ENCODE peak calls at places on chromosomes 6 and 20, in nine cellular contexts. One of them, this sample, is unnamed.
A peak's percentile ranks its signal among the peaks of the same experiment; 100 is the strongest.

GRCh38 chr6:4603856-4604369 is 172.3 kb upstream of the CDYL start:
- DNase-seq in SJSA1: no peak
- DNase-seq in heart right ventricle: no peak
- DNase-seq in upper lobe of right lung: no peak
- DNase-seq in tibial nerve: no peak
- DNase-seq in PC-3: no peak
- DNase-seq in HCT116: no peak
- DNase-seq in brain microvascular endothelial cell: no peak
- DNase-seq in vagina: no peak
- DNase-seq in this sample: no peak

GRCh38 chr20:2249935-2250334 is 45.9 kb upstream of the TGM3 start:
- DNase-seq in vagina: no peak
- DNase-seq in SJSA1: no peak
- DNase-seq in PC-3: no peak
- DNase-seq in heart right ventricle: no peak
- DNase-seq in HCT116: no peak
- DNase-seq in brain microvascular endothelial cell: no peak
- DNase-seq in upper lobe of right lung: no peak
- DNase-seq in tibial nerve: no peak
- DNase-seq in this sample: no peak

GRCh38 chr20:568865-569415 is 25.4 kb upstream of the CSNK2A1 start:
- DNase-seq in tibial nerve: no peak
- DNase-seq in heart right ventricle: no peak
- DNase-seq in brain microvascular endothelial cell: no peak
- DNase-seq in upper lobe of right lung: no peak
- DNase-seq in PC-3: no peak
- DNase-seq in HCT116: no peak
- DNase-seq in vagina: no peak
- DNase-seq in SJSA1: no peak
- DNase-seq in this sample: no peak

GRCh38 chr6:108359901-108360882 is 65.3 kb downstream of the AFG1L start:
- DNase-seq in upper lobe of right lung: no peak
- DNase-seq in tibial nerve: no peak
- DNase-seq in heart right ventricle: no peak
- DNase-seq in SJSA1: no peak
- DNase-seq in PC-3: no peak
- DNase-seq in vagina: no peak
- DNase-seq in brain microvascular endothelial cell: no peak
- DNase-seq in HCT116: no peak
- DNase-seq in this sample: no peak

GRCh38 chr20:44407402-44408184 is 52.1 kb downstream of the HNF4A start:
- DNase-seq in vagina: no peak
- DNase-seq in upper lobe of right lung: no peak
- DNase-seq in PC-3: peak; percentile 96
- DNase-seq in SJSA1: peak; percentile 22
- DNase-seq in HCT116: peak; percentile 80
- DNase-seq in tibial nerve: no peak
- DNase-seq in brain microvascular endothelial cell: peak; percentile 54
- DNase-seq in heart right ventricle: no peak
- DNase-seq in this sample: no peak

GRCh38 chr6:144007779-144008500 is at the start of gene PLAGL1:
- DNase-seq in heart right ventricle: peak; percentile 77
- DNase-seq in brain microvascular endothelial cell: peak; percentile 31
- DNase-seq in PC-3: peak; percentile 70
- DNase-seq in HCT116: peak; percentile 38
- DNase-seq in vagina: no peak
- DNase-seq in tibial nerve: peak; percentile 51
- DNase-seq in SJSA1: peak; percentile 52
- DNase-seq in upper lobe of right lung: peak; percentile 84
- DNase-seq in this sample: no peak

GRCh38 chr6:42103753-42104094 is 38.7 kb downstream of the C6orf132 start:
- DNase-seq in heart right ventricle: no peak
- DNase-seq in vagina: no peak
- DNase-seq in PC-3: no peak
- DNase-seq in HCT116: no peak
- DNase-seq in tibial nerve: no peak
- DNase-seq in brain microvascular endothelial cell: no peak
- DNase-seq in upper lobe of right lung: no peak
- DNase-seq in SJSA1: no peak
- DNase-seq in this sample: no peak

GRCh38 chr6:10800810-10801209 is 37.5 kb downstream of the MAK start:
- DNase-seq in vagina: no peak
- DNase-seq in heart right ventricle: no peak
- DNase-seq in brain microvascular endothelial cell: peak; percentile 43
- DNase-seq in PC-3: peak; percentile 74
- DNase-seq in tibial nerve: no peak
- DNase-seq in upper lobe of right lung: no peak
- DNase-seq in HCT116: peak; percentile 4
- DNase-seq in SJSA1: peak; percentile 47
- DNase-seq in this sample: no peak

GRCh38 chr6:138241893-138242292 is 23.6 kb upstream of the PBOV1 start:
- DNase-seq in vagina: no peak
- DNase-seq in PC-3: no peak
- DNase-seq in HCT116: no peak
- DNase-seq in tibial nerve: no peak
- DNase-seq in brain microvascular endothelial cell: no peak
- DNase-seq in upper lobe of right lung: no peak
- DNase-seq in SJSA1: no peak
- DNase-seq in heart right ventricle: no peak
- DNase-seq in this sample: no peak

GRCh38 chr6:157274471-157275226 is 48.7 kb downstream of the TMEM242 start:
- DNase-seq in tibial nerve: peak; percentile 55
- DNase-seq in SJSA1: peak; percentile 86
- DNase-seq in upper lobe of right lung: peak; percentile 89
- DNase-seq in vagina: no peak
- DNase-seq in PC-3: peak; percentile 78
- DNase-seq in HCT116: peak; percentile 31
- DNase-seq in heart right ventricle: peak; percentile 80
- DNase-seq in brain microvascular endothelial cell: peak; percentile 18
- DNase-seq in this sample: peak; percentile 50

GRCh38 chr6:81553246-81553645 is 199.2 kb downstream of the TENT5A start:
- DNase-seq in heart right ventricle: no peak
- DNase-seq in upper lobe of right lung: no peak
- DNase-seq in tibial nerve: no peak
- DNase-seq in vagina: no peak
- DNase-seq in brain microvascular endothelial cell: peak; percentile 33
- DNase-seq in SJSA1: no peak
- DNase-seq in HCT116: no peak
- DNase-seq in PC-3: peak; percentile 8
- DNase-seq in this sample: no peak

GRCh38 chr6:122494665-122495272 is 23.2 kb upstream of the SERINC1 start:
- DNase-seq in PC-3: peak; percentile 72
- DNase-seq in HCT116: no peak
- DNase-seq in brain microvascular endothelial cell: no peak
- DNase-seq in SJSA1: no peak
- DNase-seq in heart right ventricle: no peak
- DNase-seq in vagina: no peak
- DNase-seq in tibial nerve: no peak
- DNase-seq in upper lobe of right lung: no peak
- DNase-seq in this sample: no peak

GRCh38 chr6:37699138-37699766 is 1.6 kb upstream of the MDGA1 start:
- DNase-seq in tibial nerve: no peak
- DNase-seq in HCT116: peak; percentile 48
- DNase-seq in heart right ventricle: no peak
- DNase-seq in PC-3: no peak
- DNase-seq in vagina: no peak
- DNase-seq in brain microvascular endothelial cell: no peak
- DNase-seq in upper lobe of right lung: no peak
- DNase-seq in SJSA1: no peak
- DNase-seq in this sample: no peak
- H3K27me3 ChIP-seq in tibial nerve: no peaks in the 10 kb centered on the region
- H3K27me3 ChIP-seq in HCT116: no peaks in the 10 kb centered on the region
- H3K27me3 ChIP-seq in heart right ventricle: peaks cover 7% of the 10 kb centered on the region
- H3K27me3 ChIP-seq in PC-3: peaks cover 17% of the 10 kb centered on the region
- H3K27me3 ChIP-seq in vagina: no peaks in the 10 kb centered on the region
- H3K27me3 ChIP-seq in brain microvascular endothelial cell: peaks cover 18% of the 10 kb centered on the region
- H3K27me3 ChIP-seq in upper lobe of right lung: peaks cover 32% of the 10 kb centered on the region
- H3K27me3 ChIP-seq in SJSA1: peaks cover 29% of the 10 kb centered on the region
- H3K27me3 ChIP-seq in this sample: peaks cover 60% of the 10 kb centered on the region

GRCh38 chr6:23272536-23272935 is 703.2 kb downstream of the HDGFL1 start:
- DNase-seq in HCT116: no peak
- DNase-seq in SJSA1: no peak
- DNase-seq in brain microvascular endothelial cell: no peak
- DNase-seq in PC-3: peak; percentile 2
- DNase-seq in tibial nerve: no peak
- DNase-seq in vagina: no peak
- DNase-seq in upper lobe of right lung: no peak
- DNase-seq in heart right ventricle: no peak
- DNase-seq in this sample: no peak
- H3K27me3 ChIP-seq in HCT116: no peaks in the 10 kb centered on the region
- H3K27me3 ChIP-seq in SJSA1: no peaks in the 10 kb centered on the region
- H3K27me3 ChIP-seq in brain microvascular endothelial cell: no peaks in the 10 kb centered on the region
- H3K27me3 ChIP-seq in PC-3: no peaks in the 10 kb centered on the region
- H3K27me3 ChIP-seq in tibial nerve: no peaks in the 10 kb centered on the region
- H3K27me3 ChIP-seq in vagina: no peaks in the 10 kb centered on the region
- H3K27me3 ChIP-seq in upper lobe of right lung: no peaks in the 10 kb centered on the region
- H3K27me3 ChIP-seq in heart right ventricle: no peaks in the 10 kb centered on the region
- H3K27me3 ChIP-seq in this sample: no peaks in the 10 kb centered on the region

GRCh38 chr6:167566711-167567141 is 241.8 kb downstream of the TTLL2 start:
- DNase-seq in vagina: peak; percentile 85
- DNase-seq in heart right ventricle: peak; percentile 33
- DNase-seq in HCT116: no peak
- DNase-seq in brain microvascular endothelial cell: no peak
- DNase-seq in PC-3: no peak
- DNase-seq in upper lobe of right lung: no peak
- DNase-seq in SJSA1: no peak
- DNase-seq in tibial nerve: no peak
- DNase-seq in this sample: no peak
- H3K27me3 ChIP-seq in vagina: no peaks in the 10 kb centered on the region
- H3K27me3 ChIP-seq in heart right ventricle: no peaks in the 10 kb centered on the region
- H3K27me3 ChIP-seq in HCT116: peaks cover 2% of the 10 kb centered on the region
- H3K27me3 ChIP-seq in brain microvascular endothelial cell: no peaks in the 10 kb centered on the region
- H3K27me3 ChIP-seq in PC-3: no peaks in the 10 kb centered on the region
- H3K27me3 ChIP-seq in upper lobe of right lung: no peaks in the 10 kb centered on the region
- H3K27me3 ChIP-seq in SJSA1: no peaks in the 10 kb centered on the region
- H3K27me3 ChIP-seq in tibial nerve: no peaks in the 10 kb centered on the region
- H3K27me3 ChIP-seq in this sample: no peaks in the 10 kb centered on the region

GRCh38 chr6:44341095-44341890 is 1.2 kb upstream of the SPATS1 start:
- DNase-seq in tibial nerve: no peak
- DNase-seq in vagina: no peak
- DNase-seq in SJSA1: no peak
- DNase-seq in brain microvascular endothelial cell: no peak
- DNase-seq in PC-3: no peak
- DNase-seq in HCT116: no peak
- DNase-seq in upper lobe of right lung: no peak
- DNase-seq in heart right ventricle: no peak
- DNase-seq in this sample: no peak
- H3K27me3 ChIP-seq in tibial nerve: no peaks in the 10 kb centered on the region
- H3K27me3 ChIP-seq in vagina: no peaks in the 10 kb centered on the region
- H3K27me3 ChIP-seq in SJSA1: peaks cover 41% of the 10 kb centered on the region
- H3K27me3 ChIP-seq in brain microvascular endothelial cell: peaks cover 39% of the 10 kb centered on the region
- H3K27me3 ChIP-seq in PC-3: peaks cover 25% of the 10 kb centered on the region
- H3K27me3 ChIP-seq in HCT116: peaks cover 10% of the 10 kb centered on the region
- H3K27me3 ChIP-seq in upper lobe of right lung: peaks cover 12% of the 10 kb centered on the region
- H3K27me3 ChIP-seq in heart right ventricle: no peaks in the 10 kb centered on the region
- H3K27me3 ChIP-seq in this sample: no peaks in the 10 kb centered on the region

GRCh38 chr20:62562831-62563230 is 79.5 kb upstream of the SLCO4A1 start:
- DNase-seq in vagina: no peak
- DNase-seq in HCT116: no peak
- DNase-seq in brain microvascular endothelial cell: no peak
- DNase-seq in PC-3: no peak
- DNase-seq in SJSA1: no peak
- DNase-seq in upper lobe of right lung: no peak
- DNase-seq in tibial nerve: no peak
- DNase-seq in heart right ventricle: no peak
- DNase-seq in this sample: no peak
- H3K27me3 ChIP-seq in vagina: no peaks in the 10 kb centered on the region
- H3K27me3 ChIP-seq in HCT116: no peaks in the 10 kb centered on the region
- H3K27me3 ChIP-seq in brain microvascular endothelial cell: peaks cover 19% of the 10 kb centered on the region
- H3K27me3 ChIP-seq in PC-3: peaks cover 16% of the 10 kb centered on the region
- H3K27me3 ChIP-seq in SJSA1: peaks cover 91% of the 10 kb centered on the region
- H3K27me3 ChIP-seq in upper lobe of right lung: peaks cover 44% of the 10 kb centered on the region
- H3K27me3 ChIP-seq in tibial nerve: no peaks in the 10 kb centered on the region
- H3K27me3 ChIP-seq in heart right ventricle: no peaks in the 10 kb centered on the region
- H3K27me3 ChIP-seq in this sample: no peaks in the 10 kb centered on the region